ENCODE peak calls at places on chromosomes 16 and 17, in five cellular contexts. One of them, this sample, is unnamed.

GRCh38 chr16:51163366-51163765 is 12.3 kb upstream of the SALL1 start:
- DNase-seq in NCI-H82: no peak
- DNase-seq in activated naive CD4-positive, alpha-beta T cell treated with Interleukin-2 at 50 U/mL for 16 hours: no peak
- DNase-seq in tibial artery: no peak
- DNase-seq in NCI-H345: no peak
- DNase-seq in this sample: no peak

GRCh38 chr17:38598536-38598935 is 7.2 kb downstream of the SRCIN1 start:
- DNase-seq in NCI-H82: peak
- DNase-seq in activated naive CD4-positive, alpha-beta T cell treated with Interleukin-2 at 50 U/mL for 16 hours: peak
- DNase-seq in tibial artery: no peak
- DNase-seq in NCI-H345: peak
- DNase-seq in this sample: peak

GRCh38 chr17:68771867-68772515 is 170.8 kb upstream of the FAM20A start:
- DNase-seq in NCI-H82: peak
- DNase-seq in activated naive CD4-positive, alpha-beta T cell treated with Interleukin-2 at 50 U/mL for 16 hours: no peak
- DNase-seq in tibial artery: no peak
- DNase-seq in NCI-H345: peak
- DNase-seq in this sample: peak

GRCh38 chr17:36697907-36698526 is 96.6 kb downstream of the MRM1 start:
- DNase-seq in NCI-H82: peak
- DNase-seq in activated naive CD4-positive, alpha-beta T cell treated with Interleukin-2 at 50 U/mL for 16 hours: no peak
- DNase-seq in tibial artery: no peak
- DNase-seq in NCI-H345: no peak
- DNase-seq in this sample: peak

GRCh38 chr17:52064791-52065211 is 93.7 kb downstream of the CA10 start:
- DNase-seq in NCI-H82: no peak
- DNase-seq in activated naive CD4-positive, alpha-beta T cell treated with Interleukin-2 at 50 U/mL for 16 hours: no peak
- DNase-seq in tibial artery: no peak
- DNase-seq in NCI-H345: no peak
- DNase-seq in this sample: no peak

GRCh38 chr16:21033707-21034106 is 116.9 kb downstream of the DNAH3 start:
- DNase-seq in NCI-H82: peak
- DNase-seq in activated naive CD4-positive, alpha-beta T cell treated with Interleukin-2 at 50 U/mL for 16 hours: no peak
- DNase-seq in tibial artery: no peak
- DNase-seq in NCI-H345: no peak
- DNase-seq in this sample: no peak

GRCh38 chr16:974001-974601 is 3.3 kb upstream of the LMF1 start:
- DNase-seq in NCI-H82: no peak
- DNase-seq in activated naive CD4-positive, alpha-beta T cell treated with Interleukin-2 at 50 U/mL for 16 hours: no peak
- DNase-seq in tibial artery: no peak
- DNase-seq in NCI-H345: no peak
- DNase-seq in this sample: no peak

GRCh38 chr17:15303851-15304250 is 37.5 kb downstream of the TEKT3 start:
- DNase-seq in NCI-H82: no peak
- DNase-seq in activated naive CD4-positive, alpha-beta T cell treated with Interleukin-2 at 50 U/mL for 16 hours: no peak
- DNase-seq in tibial artery: no peak
- DNase-seq in NCI-H345: no peak
- DNase-seq in this sample: peak

GRCh38 chr17:48626470-48627241 is 498 bp upstream of the HOXB9 start:
- DNase-seq in NCI-H82: peak
- DNase-seq in activated naive CD4-positive, alpha-beta T cell treated with Interleukin-2 at 50 U/mL for 16 hours: peak
- DNase-seq in tibial artery: no peak
- DNase-seq in NCI-H345: peak
- DNase-seq in this sample: peak

GRCh38 chr17:41962768-41963434 is 3.7 kb upstream of the CNP start:
- DNase-seq in NCI-H82: peak
- DNase-seq in activated naive CD4-positive, alpha-beta T cell treated with Interleukin-2 at 50 U/mL for 16 hours: peak
- DNase-seq in tibial artery: peak
- DNase-seq in NCI-H345: peak
- DNase-seq in this sample: peak

GRCh38 chr17:78645421-78646295 is 68.5 kb upstream of the DNAH17 start:
- DNase-seq in NCI-H82: peak
- DNase-seq in activated naive CD4-positive, alpha-beta T cell treated with Interleukin-2 at 50 U/mL for 16 hours: peak
- DNase-seq in tibial artery: peak
- DNase-seq in NCI-H345: no peak
- DNase-seq in this sample: peak

GRCh38 chr16:117381-118365 is 20.8 kb downstream of the NPRL3 start:
- DNase-seq in NCI-H82: peak
- DNase-seq in activated naive CD4-positive, alpha-beta T cell treated with Interleukin-2 at 50 U/mL for 16 hours: peak
- DNase-seq in tibial artery: no peak
- DNase-seq in NCI-H345: peak
- DNase-seq in this sample: peak

GRCh38 chr17:45820052-45820780 is 24.5 kb upstream of the SPPL2C start:
- DNase-seq in NCI-H82: no peak
- DNase-seq in activated naive CD4-positive, alpha-beta T cell treated with Interleukin-2 at 50 U/mL for 16 hours: no peak
- DNase-seq in tibial artery: no peak
- DNase-seq in NCI-H345: no peak
- DNase-seq in this sample: no peak

GRCh38 chr16:89117239-89117974 is 23.8 kb downstream of the ACSF3 start:
- DNase-seq in NCI-H82: no peak
- DNase-seq in activated naive CD4-positive, alpha-beta T cell treated with Interleukin-2 at 50 U/mL for 16 hours: no peak
- DNase-seq in tibial artery: peak
- DNase-seq in NCI-H345: no peak
- DNase-seq in this sample: no peak

GRCh38 chr17:3917391-3917931 is 1.2 kb upstream of the P2RX1 start:
- DNase-seq in NCI-H82: peak
- DNase-seq in activated naive CD4-positive, alpha-beta T cell treated with Interleukin-2 at 50 U/mL for 16 hours: no peak
- DNase-seq in tibial artery: no peak
- DNase-seq in NCI-H345: peak
- DNase-seq in this sample: peak

GRCh38 chr16:70253291-70254094 is 1.8 kb upstream of the EXOSC6 start:
- DNase-seq in NCI-H82: peak
- DNase-seq in activated naive CD4-positive, alpha-beta T cell treated with Interleukin-2 at 50 U/mL for 16 hours: peak
- DNase-seq in tibial artery: no peak
- DNase-seq in NCI-H345: peak
- DNase-seq in this sample: peak

GRCh38 chr16:53805747-53806146 is 101.8 kb downstream of the FTO start:
- DNase-seq in NCI-H82: peak
- DNase-seq in activated naive CD4-positive, alpha-beta T cell treated with Interleukin-2 at 50 U/mL for 16 hours: no peak
- DNase-seq in tibial artery: no peak
- DNase-seq in NCI-H345: no peak
- DNase-seq in this sample: no peak

GRCh38 chr17:63356275-63356905 is 89.7 kb downstream of the CYB561 start:
- DNase-seq in NCI-H82: peak
- DNase-seq in activated naive CD4-positive, alpha-beta T cell treated with Interleukin-2 at 50 U/mL for 16 hours: no peak
- DNase-seq in tibial artery: no peak
- DNase-seq in NCI-H345: no peak
- DNase-seq in this sample: no peak

GRCh38 chr17:1109606-1110523 is 69.9 kb downstream of the ABR start:
- DNase-seq in NCI-H82: peak
- DNase-seq in activated naive CD4-positive, alpha-beta T cell treated with Interleukin-2 at 50 U/mL for 16 hours: no peak
- DNase-seq in tibial artery: no peak
- DNase-seq in NCI-H345: no peak
- DNase-seq in this sample: peak